ENCODE peak calls at places on chromosomes 4 and X, in seven cellular contexts. L is activated naive CD4-positive, alpha-beta T cell treated with anti-CD3 and anti-CD28 coated beads for 36 hours; N is HEK293T; U is RCC 7860; O is AML-193; K is CD8-positive, alpha-beta memory T cell; H is heart left ventricle. A is an unnamed sample.

GRCh38 chr4:153962311-153963039 is 173.6 kb upstream of the SFRP2 start:
- DNase-seq in H (no peak), O (no peak), U (no peak), N (no peak), K (no peak), L (no peak), A (no peak)

GRCh38 chr4:56757270-56757746 is 64.2 kb downstream of the SPINK2 start:
- DNase-seq in L (no peak), H (no peak), U (peak; percentile 78), N (no peak), O (no peak), K (peak; percentile 11), A (no peak)

GRCh38 chrX:43505759-43506158 is 150.3 kb upstream of the MAOA start:
- DNase-seq in H (no peak), L (no peak), U (no peak), O (no peak), N (no peak), K (no peak), A (no peak)

GRCh38 chrX:130084651-130085237 is 25.6 kb downstream of the ELF4 start:
- DNase-seq in N (no peak), H (peak; percentile 18), O (peak; percentile 53), K (no peak), L (peak; percentile 47), U (no peak), A (no peak)

GRCh38 chr4:158172196-158172557 is 648 bp downstream of the GASK1B start:
- DNase-seq in H (no peak), L (no peak), K (no peak), U (no peak), O (peak; percentile 43), N (no peak), A (no peak)

GRCh38 chr4:144509088-144509854 is 136.7 kb upstream of the HHIP start:
- DNase-seq in H (no peak), L (no peak), U (no peak), N (no peak), K (no peak), O (no peak), A (no peak)

GRCh38 chr4:83855044-83855443 is 319.1 kb downstream of the GPAT3 start:
- DNase-seq in L (no peak), O (no peak), H (no peak), U (peak; percentile 98), K (no peak), N (no peak), A (no peak)

GRCh38 chr4:5424901-5425300 is 283.5 kb downstream of the EVC2 start:
- DNase-seq in O (no peak), L (no peak), N (no peak), H (no peak), U (no peak), K (no peak), A (no peak)

GRCh38 chr4:7167706-7168105 is 24.6 kb upstream of the SORCS2 start:
- DNase-seq in N (no peak), O (no peak), U (no peak), L (peak; percentile 3), H (no peak), K (no peak), A (no peak)

GRCh38 chr4:125352521-125352920 is 37.8 kb downstream of the FAT4 start:
- DNase-seq in N (no peak), U (no peak), O (no peak), H (no peak), K (no peak), L (no peak), A (no peak)

GRCh38 chr4:1209821-1210220 is 37.4 kb upstream of the SPON2 start:
- DNase-seq in O (no peak), H (peak; percentile 93), L (no peak), K (no peak), N (no peak), U (no peak), A (peak; percentile 93)

A was measured in left ventricle myocardium superior.